ENCODE peak calls at places on chromosomes 4 and X, in five cellular contexts. Q, K, D, X and H are unnamed samples.

GRCh38 chrX:115437841-115438240 is 123.1 kb upstream of the PLS3 start:
- DNase-seq in Q (peak; percentile 46), D (no peak), K (no peak), X (no peak), H (no peak)

GRCh38 chrX:55151199-55151598 is 62.4 kb downstream of the PAGE2 start:
- DNase-seq in D (no peak), K (no peak), X (no peak), Q (no peak), H (no peak)

GRCh38 chr4:101961144-101961543 is 170.6 kb downstream of the BANK1 start:
- DNase-seq in Q (no peak), X (no peak), D (no peak), K (peak; percentile 75), H (no peak)

GRCh38 chr4:36288727-36289126 is 7.3 kb downstream of the DTHD1 start:
- DNase-seq in Q (no peak), X (no peak), D (no peak), K (no peak), H (no peak)

GRCh38 chr4:148747721-148748268 is 305.6 kb upstream of the NR3C2 start:
- DNase-seq in Q (no peak), K (no peak), X (no peak), D (no peak), H (no peak)

GRCh38 chrX:69127466-69127865 is 37.8 kb downstream of the PJA1 start:
- DNase-seq in K (no peak), X (no peak), D (no peak), Q (no peak), H (no peak)

GRCh38 chr4:145492376-145492775 is 10.7 kb downstream of the SMAD1 start:
- DNase-seq in K (no peak), Q (no peak), X (no peak), D (no peak), H (no peak)

GRCh38 chr4:148415500-148415899 is 26.7 kb downstream of the NR3C2 start:
- DNase-seq in X (no peak), Q (peak; percentile 16), K (peak; percentile 4), D (no peak), H (no peak)

GRCh38 chr4:53747401-53747800 is 156.1 kb upstream of the LNX1 start:
- DNase-seq in K (no peak), Q (no peak), X (no peak), D (no peak), H (no peak)

GRCh38 chr4:152540293-152540674 is 4.4 kb upstream of the FBXW7 start:
- DNase-seq in X (no peak), K (no peak), Q (no peak), D (no peak), H (peak; percentile 88)

GRCh38 chr4:127732623-127733199 is 2.5 kb downstream of the SLC25A31 start:
- DNase-seq in Q (peak; percentile 65), X (no peak), D (peak; percentile 13), K (peak; percentile 63), H (no peak)

GRCh38 chr4:75820676-75821075 is 81.6 kb downstream of the PPEF2 start:
- DNase-seq in K (no peak), X (no peak), D (no peak), Q (no peak), H (no peak)

GRCh38 chr4:102411416-102411815 is 66.1 kb upstream of the SLC39A8 start:
- DNase-seq in Q (no peak), D (no peak), X (no peak), K (peak; percentile 41), H (no peak)

GRCh38 chrX:119541188-119541587 is 24.0 kb downstream of the STEEP1 start:
- DNase-seq in K (peak; percentile 83), X (no peak), Q (peak; percentile 70), D (peak; percentile 33), H (peak; percentile 64)

GRCh38 chrX:138191998-138192397 is 519.5 kb downstream of the FGF13 start:
- DNase-seq in X (no peak), Q (peak; percentile 1), K (peak; percentile 50), D (no peak), H (peak; percentile 71)

GRCh38 chr4:93373893-93374860 is 454.4 kb upstream of the ATOH1 start:
- DNase-seq in X (no peak), Q (no peak), K (no peak), D (no peak), H (no peak)

GRCh38 chr4:188154668-188155423 is 15.6 kb downstream of the TRIML1 start:
- DNase-seq in Q (no peak), X (no peak), D (no peak), K (no peak), H (no peak)

GRCh38 chr4:53267026-53267425 is 98.8 kb downstream of the SCFD2 start:
- DNase-seq in X (no peak), D (no peak), K (no peak), Q (no peak), H (no peak)

GRCh38 chr4:158783775-158784174 is 14.9 kb downstream of the FNIP2 start:
- DNase-seq in D (no peak), X (no peak), K (peak; percentile 68), Q (no peak), H (no peak)

GRCh38 chr4:121846662-121847061 is 23.0 kb upstream of the CCNA2 start:
- DNase-seq in D (no peak), K (no peak), X (no peak), Q (no peak), H (no peak)

GRCh38 chr4:102620697-102621497 is 119.7 kb downstream of the NFKB1 start:
- DNase-seq in K (peak; percentile 84), Q (peak; percentile 79), X (no peak), D (peak; percentile 75), H (no peak)

GRCh38 chr4:145808021-145808650 is 128.2 kb downstream of the C4orf51 start:
- DNase-seq in D (peak; percentile 35), X (no peak), Q (peak; percentile 89), K (peak; percentile 97), H (peak; percentile 70)

GRCh38 chrX:23694606-23695005 is 27.3 kb downstream of the PRDX4 start:
- DNase-seq in K (peak; percentile 71), D (peak; percentile 2), Q (peak; percentile 66), X (no peak), H (peak; percentile 76)

GRCh38 chr4:17981063-17981462 is 40.5 kb downstream of the LCORL start:
- DNase-seq in D (no peak), Q (peak; percentile 7), X (no peak), K (peak; percentile 3), H (no peak)

GRCh38 chr4:108114503-108114902 is 54.2 kb downstream of the LEF1 start:
- DNase-seq in Q (no peak), X (no peak), D (no peak), K (no peak), H (no peak)

GRCh38 chr4:3297066-3297859 is 4.4 kb downstream of the RGS12 start:
- DNase-seq in K (no peak), Q (no peak), X (peak; percentile 59), D (no peak), H (peak; percentile 42)

GRCh38 chr4:38310446-38311043 is 350.3 kb downstream of the PTTG2 start:
- DNase-seq in X (no peak), Q (no peak), K (peak; percentile 28), D (no peak), H (peak; percentile 50)

GRCh38 chr4:37225778-37226177 is 18.8 kb upstream of the NWD2 start:
- DNase-seq in D (no peak), Q (no peak), K (no peak), X (no peak), H (no peak)

GRCh38 chr4:143375326-143376073 is 38.8 kb downstream of the GAB1 start:
- DNase-seq in Q (no peak), D (peak; percentile 24), X (no peak), K (peak; percentile 46), H (peak; percentile 72)

GRCh38 chrX:16822723-16823122 is 36.5 kb downstream of the TXLNG start:
- DNase-seq in X (no peak), D (no peak), K (peak; percentile 82), Q (peak; percentile 76), H (no peak)

GRCh38 chr4:28686618-28687017 is 1826.0 kb downstream of the STIM2 start:
- DNase-seq in X (no peak), K (peak; percentile 45), D (peak; percentile 2), Q (peak; percentile 32), H (peak; percentile 89)

DNA sequence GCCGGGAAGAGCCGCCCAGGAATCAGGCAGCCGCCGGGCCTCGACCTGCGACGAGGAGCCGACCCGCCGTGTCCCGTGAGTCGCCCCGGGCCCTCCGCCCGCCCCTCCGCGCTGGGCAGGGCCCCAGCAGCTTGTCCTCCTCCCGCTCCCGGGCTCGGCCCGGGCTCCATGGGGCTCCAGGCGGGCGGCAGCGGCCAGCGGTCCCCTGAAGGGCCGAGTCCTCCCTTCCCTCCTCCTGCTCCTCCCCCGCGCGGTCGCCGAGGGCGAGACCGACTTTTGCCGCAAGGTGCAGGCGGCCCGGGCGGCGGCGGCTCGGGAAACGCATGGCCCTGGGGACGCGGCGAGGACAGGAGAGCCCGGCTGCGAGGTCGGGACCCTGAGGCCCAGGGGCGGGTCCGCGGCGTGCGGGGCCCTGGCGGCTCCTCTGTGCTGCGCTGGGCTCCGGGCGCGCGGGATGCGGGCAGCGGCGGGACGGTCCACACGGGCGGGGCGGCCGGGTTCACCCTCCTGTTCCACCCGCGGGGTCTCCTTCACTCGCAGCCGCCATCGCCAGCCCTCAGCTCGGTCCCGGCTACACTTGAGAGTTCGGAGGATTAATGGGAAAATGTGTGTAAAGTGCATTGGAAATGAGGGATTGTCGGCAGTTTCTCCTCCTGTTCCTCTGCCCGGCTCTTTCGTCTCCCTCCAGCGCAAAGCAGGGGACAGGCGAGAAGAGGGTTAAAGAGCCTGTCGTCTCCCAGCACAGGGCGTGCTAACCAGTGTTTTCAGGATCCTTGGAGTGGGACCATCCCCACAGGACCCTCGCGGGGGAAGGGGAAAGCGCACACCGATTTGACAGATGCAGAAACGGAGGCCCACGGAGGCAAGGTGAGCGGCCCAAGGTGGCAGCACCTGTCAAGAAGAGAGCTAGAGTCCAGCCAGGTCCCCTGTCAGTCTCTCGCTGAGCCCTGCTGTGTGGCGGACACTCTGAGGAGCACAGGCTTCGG is 16.6 kb upstream of the ZNF718 start:
- DNase-seq in Q (no peak), X (peak; percentile 78), D (no peak), K (no peak), H (no peak)
- H3K9me3 ChIP-seq in Q (no peaks in the 10 kb centered on the region), X (no peaks in the 10 kb centered on the region), D (no peaks in the 10 kb centered on the region), K (no peaks in the 10 kb centered on the region), H (peaks cover 63% of the 10 kb centered on the region)

GRCh38 chrX:12137982-12138365 is 299 bp upstream of the FRMPD4 start:
- DNase-seq in K (no peak), Q (no peak), D (no peak), X (no peak), H (no peak)
- H3K4me3 ChIP-seq in K (no peak overlapping the region), Q (peak overlapping the region; percentile 44), D (peak overlapping the region; percentile 11), X (peak overlapping the region; percentile 16), H (peak overlapping the region; percentile 75)

GRCh38 chr4:52051615-52052474 is 741 bp downstream of the SPATA18 start:
- DNase-seq in X (peak; percentile 88), D (no peak), Q (peak; percentile 91), K (peak; percentile 95), H (peak; percentile 96)
- H3K27ac ChIP-seq in X (peak overlapping the region; percentile 9), D (no peak overlapping the region), Q (peak overlapping the region; percentile 74), K (peak overlapping the region; percentile 73), H (peak overlapping the region; percentile 65)

GRCh38 chrX:63979480-63979879 is 194.5 kb upstream of the ARHGEF9 start:
- DNase-seq in K (no peak), D (no peak), Q (no peak), X (no peak), H (no peak)
- H3K9me3 ChIP-seq in K (no peaks in the 10 kb centered on the region), D (no peaks in the 10 kb centered on the region), Q (no peaks in the 10 kb centered on the region), X (no peaks in the 10 kb centered on the region), H (no peaks in the 10 kb centered on the region)

GRCh38 chrX:117973175-117974075 is 143.2 kb downstream of the KLHL13 start:
- DNase-seq in Q (no peak), X (no peak), K (no peak), D (no peak), H (no peak)
- H3K4me3 ChIP-seq in Q (no peak overlapping the region), X (no peak overlapping the region), K (no peak overlapping the region), D (no peak overlapping the region), H (no peak overlapping the region)

GRCh38 chr4:85761803-85762202 is 286.9 kb downstream of the ARHGAP24 start:
- DNase-seq in D (no peak), Q (peak; percentile 86), K (peak; percentile 50), X (no peak), H (no peak)
- H3K27ac ChIP-seq in D (no peak overlapping the region), Q (no peak overlapping the region), K (peak overlapping the region; percentile 88), X (peak overlapping the region; percentile 69), H (no peak overlapping the region)

GRCh38 chr4:56067826-56068225 is 119.1 kb downstream of the CEP135 start:
- DNase-seq in K (no peak), X (no peak), D (no peak), Q (no peak), H (no peak)
- H3K9me3 ChIP-seq in K (no peaks in the 10 kb centered on the region), X (no peaks in the 10 kb centered on the region), D (no peaks in the 10 kb centered on the region), Q (no peaks in the 10 kb centered on the region), H (peaks cover 6% of the 10 kb centered on the region)